ENCODE peak calls at places on chromosome 13, in ten cellular contexts. N is NCI-H345; J is CD4-positive, CD25-positive, alpha-beta regulatory T cell; L is tibial nerve; G is Karpas-422; C is cardiac fibroblast; I is heart left ventricle; D is endothelial cell; O is NCI-H2227 treated with DMSO at 0.1 percent for 48 hours; T is ascending aorta. B is an unnamed sample.

GRCh38 chr13:46593403-46593802 is 40.4 kb downstream of the LRCH1 start:
- DNase-seq in O (no peak), C (no peak), L (no peak), T (no peak), I (no peak), N (no peak), G (no peak), D (no peak), J (peak), B (no peak)

GRCh38 chr13:84121456-84121855 is 239.2 kb upstream of the SLITRK1 start:
- DNase-seq in O (no peak), J (no peak), T (no peak), G (no peak), D (no peak), N (peak), C (peak), L (no peak), I (no peak), B (no peak)

GRCh38 chr13:36998624-36999041 is 507 bp downstream of the ALG5 start:
- DNase-seq in T (no peak), G (peak), N (peak), I (no peak), D (peak), O (no peak), J (no peak), L (no peak), C (no peak), B (no peak)

GRCh38 chr13:27556109-27556508 is 64.2 kb downstream of the LNX2 start:
- DNase-seq in T (no peak), L (peak), C (peak), O (no peak), D (no peak), J (no peak), I (no peak), G (no peak), N (no peak), B (no peak)

GRCh38 chr13:32121316-32121715 is 89.7 kb downstream of the FRY start:
- DNase-seq in I (no peak), C (no peak), J (no peak), N (no peak), L (no peak), O (no peak), G (no peak), T (no peak), D (no peak), B (no peak)

GRCh38 chr13:50679321-50679720 is 164.2 kb downstream of the DLEU7 start:
- DNase-seq in T (no peak), J (no peak), C (peak), L (no peak), O (no peak), N (no peak), G (no peak), I (no peak), D (no peak), B (no peak)

GRCh38 chr13:28458604-28459003 is 36.3 kb downstream of the FLT1 start:
- DNase-seq in G (no peak), J (no peak), T (no peak), I (no peak), C (no peak), O (no peak), L (no peak), N (no peak), D (no peak), B (no peak)

GRCh38 chr13:60111726-60112125 is 52.0 kb downstream of the DIAPH3 start:
- DNase-seq in J (no peak), O (no peak), L (no peak), I (no peak), C (no peak), D (no peak), G (no peak), N (no peak), T (no peak), B (no peak)

GRCh38 chr13:99876651-99877050 is 94.9 kb downstream of the ZIC5 start:
- DNase-seq in O (no peak), L (no peak), G (no peak), D (no peak), J (no peak), I (no peak), C (no peak), T (no peak), N (no peak), B (no peak)

GRCh38 chr13:20702945-20703784 is at the start of gene IL17D:
- DNase-seq in J (peak), C (no peak), N (peak), D (peak), L (no peak), T (no peak), I (no peak), G (peak), O (no peak), B (no peak)

GRCh38 chr13:60572003-60572792 is 175.2 kb downstream of the TDRD3 start:
- DNase-seq in L (no peak), G (no peak), N (peak), I (no peak), J (no peak), O (peak), D (no peak), T (no peak), C (peak), B (no peak)

GRCh38 chr13:111252449-111253124 is 67.9 kb upstream of the TEX29 start:
- DNase-seq in G (no peak), I (peak), J (no peak), T (no peak), L (no peak), C (no peak), N (no peak), O (no peak), D (no peak), B (no peak)

GRCh38 chr13:94217370-94217769 is 262.1 kb downstream of the DCT start:
- DNase-seq in N (no peak), T (no peak), J (no peak), C (no peak), D (no peak), I (no peak), L (no peak), O (no peak), G (no peak), B (no peak)

GRCh38 chr13:22482496-22483000 is 698.2 kb upstream of the SGCG start:
- DNase-seq in G (no peak), N (no peak), T (no peak), J (no peak), D (no peak), I (no peak), L (no peak), O (no peak), C (no peak), B (no peak)

GRCh38 chr13:23570099-23570926 is at the start of gene TNFRSF19:
- DNase-seq in T (no peak), I (peak), L (peak), C (peak), J (no peak), G (no peak), D (no peak), O (no peak), N (no peak), B (no peak)

GRCh38 chr13:25421602-25422001 is 49.8 kb downstream of the ATP8A2 start:
- DNase-seq in C (no peak), D (no peak), O (no peak), G (no peak), L (no peak), N (no peak), T (no peak), J (no peak), I (no peak), B (no peak)

GRCh38 chr13:33287142-33287882 is 1.8 kb upstream of the STARD13 start:
- DNase-seq in L (no peak), D (no peak), G (no peak), I (no peak), N (peak), J (no peak), C (no peak), O (no peak), T (no peak), B (no peak)

B was measured in mucosa of gallbladder.